ENCODE peak calls at places on chromosomes 12 and 14, in ten cellular contexts. U is WTC11, M is sigmoid colon, I is H9, C is progenitor cell of endocrine pancreas, P is upper lobe of right lung, O is heart right ventricle, V is GM23338, R is neural crest cell, W is omental fat pad. E is an unnamed sample.
A peak's percentile ranks its signal among the peaks of the same experiment; 100 is the strongest.

GRCh38 chr12:121811434-121812319 is 7.9 kb downstream of the SETD1B start:
- DNase-seq in U (peak; percentile 80), M (peak; percentile 87), I (peak; percentile 80), C (peak; percentile 84), P (peak; percentile 89), O (peak; percentile 67), V (peak; percentile 92), R (peak; percentile 76), W (no peak), E (no peak)

GRCh38 chr12:124310785-124311184 is 15.9 kb downstream of the RFLNA start:
- DNase-seq in U (no peak), M (no peak), I (no peak), C (no peak), P (no peak), O (no peak), V (no peak), R (no peak), W (no peak), E (no peak)

GRCh38 chr12:93050026-93050747 is 121.1 kb upstream of the EEA1 start:
- DNase-seq in U (no peak), M (no peak), I (no peak), C (no peak), P (no peak), O (peak; percentile 23), V (peak; percentile 26), R (no peak), W (no peak), E (no peak)

GRCh38 chr14:89720076-89720687 is 234.3 kb downstream of the EFCAB11 start:
- DNase-seq in U (no peak), M (no peak), I (no peak), C (no peak), P (no peak), O (no peak), V (no peak), R (no peak), W (no peak), E (no peak)

GRCh38 chr14:35044939-35045797 is 904 bp upstream of the FAM177A1 start:
- DNase-seq in U (no peak), M (no peak), I (no peak), C (no peak), P (no peak), O (no peak), V (no peak), R (no peak), W (no peak), E (peak; percentile 10)

GRCh38 chr12:50483488-50483887 is 21.3 kb upstream of the DIP2B start:
- DNase-seq in U (no peak), M (no peak), I (no peak), C (no peak), P (no peak), O (no peak), V (no peak), R (no peak), W (no peak), E (no peak)

GRCh38 chr12:13204428-13204827 is 7.9 kb downstream of the EMP1 start:
- DNase-seq in U (no peak), M (no peak), I (peak; percentile 57), C (no peak), P (no peak), O (no peak), V (peak; percentile 29), R (no peak), W (no peak), E (no peak)

GRCh38 chr12:26921886-26922285 is 15.9 kb downstream of the INTS13 start:
- DNase-seq in U (no peak), M (no peak), I (no peak), C (no peak), P (no peak), O (no peak), V (no peak), R (no peak), W (no peak), E (no peak)

GRCh38 chr14:75046899-75047298 is 4.4 kb downstream of the MLH3 start:
- DNase-seq in U (no peak), M (no peak), I (no peak), C (no peak), P (no peak), O (no peak), V (no peak), R (no peak), W (no peak), E (no peak)

GRCh38 chr14:95319312-95320075 is at the start of gene CLMN:
- DNase-seq in U (peak; percentile 59), M (no peak), I (peak; percentile 52), C (peak; percentile 43), P (peak; percentile 75), O (peak; percentile 21), V (peak; percentile 73), R (peak; percentile 27), W (no peak), E (no peak)

GRCh38 chr14:92986254-92987147 is 63.6 kb downstream of the CHGA start:
- DNase-seq in U (no peak), M (peak; percentile 83), I (no peak), C (no peak), P (no peak), O (peak; percentile 72), V (no peak), R (no peak), W (no peak), E (no peak)

DNA sequence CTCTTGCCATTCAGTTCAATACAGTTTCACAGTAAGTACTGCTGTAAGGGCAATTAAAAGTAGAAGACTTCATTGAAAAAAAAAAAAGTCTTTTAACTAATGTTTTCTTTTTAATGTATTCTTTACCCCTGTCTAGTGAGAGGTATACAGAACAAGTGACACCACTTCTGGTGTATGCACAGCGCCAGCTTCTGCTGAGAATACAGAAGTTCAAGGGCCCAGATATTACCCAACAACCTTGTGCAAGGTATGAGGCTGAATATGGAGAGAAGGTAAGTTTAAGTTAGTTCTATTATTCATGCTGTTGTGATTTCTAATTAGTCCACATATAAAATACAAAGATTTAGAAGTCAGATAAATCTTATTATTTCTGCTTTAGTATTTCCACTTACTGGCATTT is 168.7 kb downstream of the CFAP54 start:
- DNase-seq in U (no peak), M (no peak), I (no peak), C (no peak), P (no peak), O (no peak), V (no peak), R (no peak), W (no peak), E (no peak)
- TF ChIP-seq CTCF in U (no peak), M (no peak), I (no peak), C (no peak), P (no peak), O (no peak), V (no peak), R (no peak), W (no peak), E (no peak)

DNA sequence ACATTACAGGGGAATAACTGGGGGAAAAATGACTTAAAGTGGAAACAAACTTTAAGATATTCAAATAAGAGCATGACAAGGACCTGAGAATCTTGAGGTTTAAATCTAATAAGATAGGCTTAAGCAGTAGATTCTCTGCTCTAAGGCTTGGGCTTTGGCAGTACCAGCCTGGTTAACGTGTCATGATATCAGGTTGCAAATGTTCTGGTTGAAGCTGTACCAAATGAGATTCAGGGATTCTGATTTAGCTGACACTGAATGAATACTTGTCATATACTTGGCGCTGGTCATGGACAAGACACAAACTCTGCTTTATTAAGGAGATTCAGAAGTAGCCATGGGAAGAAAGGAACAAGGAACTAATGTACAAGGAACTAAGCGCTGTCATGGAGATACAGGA is 6.1 kb downstream of the TCP11L2 start:
- DNase-seq in U (no peak), M (no peak), I (no peak), C (no peak), P (no peak), O (no peak), V (no peak), R (no peak), W (no peak), E (no peak)
- TF ChIP-seq CTCF in U (no peak), M (no peak), I (no peak), C (no peak), P (no peak), O (no peak), V (no peak), R (no peak), W (no peak), E (no peak)

GRCh38 chr14:41607966-41608663 is 1.4 kb downstream of the LRFN5 start:
- DNase-seq in U (peak; percentile 38), M (peak; percentile 63), I (peak; percentile 40), C (peak; percentile 14), P (no peak), O (no peak), V (peak; percentile 78), R (no peak), W (peak; percentile 22), E (no peak)

GRCh38 chr14:41606249-41607118 is at the start of gene LRFN5:
- DNase-seq in U (peak; percentile 68), M (peak; percentile 67), I (peak; percentile 61), C (peak; percentile 43), P (peak; percentile 59), O (peak; percentile 29), V (peak; percentile 74), R (peak; percentile 49), W (peak; percentile 30), E (no peak)

GRCh38 chr14:41604793-41605534 is 1.7 kb upstream of the LRFN5 start:
- DNase-seq in U (peak; percentile 86), M (peak; percentile 77), I (peak; percentile 79), C (peak; percentile 59), P (peak; percentile 59), O (peak; percentile 32), V (peak; percentile 93), R (peak; percentile 60), W (no peak), E (peak; percentile 18)

GRCh38 chr14:41605550-41606248 is 977 bp upstream of the LRFN5 start:
- DNase-seq in U (peak; percentile 76), M (peak; percentile 62), I (peak; percentile 78), C (peak; percentile 14), P (no peak), O (no peak), V (peak; percentile 94), R (peak; percentile 36), W (no peak), E (no peak)

DNA sequence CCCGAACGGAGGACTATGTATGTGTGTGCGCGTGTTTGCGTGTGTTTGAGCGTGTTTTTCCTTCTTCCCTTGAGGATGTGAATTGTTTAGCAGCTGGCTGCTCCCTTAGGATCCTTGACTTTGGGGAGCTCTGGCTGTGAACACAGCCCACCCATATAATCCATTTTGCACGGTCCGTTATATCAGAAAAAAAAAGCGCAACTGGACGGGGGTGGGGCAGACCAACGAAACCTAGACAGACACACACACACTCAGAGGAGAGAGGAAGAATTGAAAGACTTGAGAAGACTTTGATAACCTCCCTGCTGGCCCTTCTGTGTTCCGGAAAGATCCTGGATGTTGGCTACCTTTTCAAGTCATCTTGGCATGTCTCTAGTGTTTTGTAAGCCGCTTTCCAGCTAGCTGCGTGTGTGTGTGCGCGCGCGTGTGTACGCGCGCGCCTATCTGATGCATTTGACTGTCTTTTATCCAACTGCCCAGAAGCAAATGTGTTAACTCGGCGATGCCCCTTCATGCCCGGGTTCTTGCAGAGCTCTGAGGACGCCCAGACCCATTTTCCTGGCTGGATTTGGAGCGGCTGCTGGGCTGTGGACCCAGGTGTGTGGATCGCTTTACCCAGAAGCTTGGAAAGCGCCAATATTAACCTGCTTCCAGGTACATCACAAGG is 576 bp downstream of the LRFN5 start:
- DNase-seq in U (peak; percentile 12), M (no peak), I (no peak), C (no peak), P (no peak), O (no peak), V (peak; percentile 41), R (no peak), W (no peak), E (no peak)
- TF ChIP-seq CTCF in U (no peak), M (no peak), I (no peak), C (no peak), P (no peak), O (no peak), V (no peak), R (no peak), W (no peak), E (no peak)

GRCh38 chr12:98955284-98955683 is 310.2 kb downstream of the APAF1 start:
- DNase-seq in U (peak; percentile 36), M (no peak), I (peak; percentile 69), C (no peak), P (no peak), O (no peak), V (peak; percentile 86), R (no peak), W (no peak), E (no peak)
- TF ChIP-seq CTCF in U (peak; percentile 54), M (no peak), I (peak; percentile 70), C (peak; percentile 55), P (no peak), O (no peak), V (peak; percentile 61), R (peak; percentile 52), W (no peak), E (peak; percentile 11)

E was measured in BJ.